ENCODE peak calls at places on chromosomes 16 and 17, in four cellular contexts. Y, T, B and S are unnamed samples.

GRCh38 chr17:73166731-73167581 is 2.1 kb downstream of the SSTR2 start:
- DNase-seq in B (peak; percentile 91), Y (no peak), T (no peak), S (no peak)

GRCh38 chr17:47099451-47099986 is 89.6 kb downstream of the CDC27 start:
- DNase-seq in T (no peak), Y (no peak), B (no peak), S (no peak)

GRCh38 chr17:80837711-80838110 is 153.9 kb upstream of the CHMP6 start:
- DNase-seq in T (no peak), B (peak; percentile 88), Y (no peak), S (no peak)

GRCh38 chr17:57490890-57491289 is 234.6 kb downstream of the MSI2 start:
- DNase-seq in Y (no peak), B (peak; percentile 76), T (no peak), S (no peak)

GRCh38 chr17:63826468-63827001 is 696 bp upstream of the PSMC5 start:
- DNase-seq in B (no peak), T (no peak), Y (no peak), S (no peak)

GRCh38 chr17:79923974-79924638 is 84.9 kb upstream of the CBX4 start:
- DNase-seq in Y (peak; percentile 70), B (peak; percentile 62), T (peak; percentile 73), S (no peak)

GRCh38 chr16:27432600-27432957 is 30.6 kb downstream of the IL21R start:
- DNase-seq in Y (no peak), B (no peak), T (no peak), S (no peak)

GRCh38 chr17:148757-149156 is 11.4 kb downstream of the SCGB1C2 start:
- DNase-seq in B (no peak), Y (no peak), T (no peak), S (no peak)

GRCh38 chr16:57810197-57811024 is 8.1 kb upstream of the KIFC3 start:
- DNase-seq in T (no peak), Y (peak; percentile 90), B (no peak), S (peak; percentile 89)

GRCh38 chr16:64090327-64090726 is 1031.5 kb downstream of the CDH11 start:
- DNase-seq in T (no peak), B (peak; percentile 90), Y (no peak), S (no peak)

GRCh38 chr17:10025976-10026785 is 121.1 kb upstream of the RCVRN start:
- DNase-seq in Y (no peak), B (peak; percentile 83), T (peak; percentile 33), S (no peak)

GRCh38 chr16:59126486-59126885 is 392.4 kb upstream of the GOT2 start:
- DNase-seq in Y (no peak), B (peak; percentile 29), T (no peak), S (no peak)